ENCODE peak calls at places on chromosome 1, in seven cellular contexts. Z is BE2C, C is mesenchymal stem cell, U is ascending aorta, R is psoas muscle, M is tibial nerve, B is lung. Y is an unnamed sample.

GRCh38 chr1:17992800-17993199 is 114.8 kb upstream of the IGSF21 start:
- DNase-seq in U (no peak), M (no peak), Z (no peak), C (no peak), B (no peak), R (no peak), Y (no peak)

GRCh38 chr1:28604962-28605361 is 12.9 kb downstream of the RAB42 start:
- DNase-seq in Z (no peak), B (no peak), M (no peak), U (no peak), R (no peak), C (no peak), Y (no peak)

GRCh38 chr1:38941527-38942019 is at the start of gene RHBDL2:
- DNase-seq in R (peak; percentile 72), C (no peak), Z (no peak), B (peak; percentile 73), M (peak; percentile 17), U (no peak), Y (no peak)

GRCh38 chr1:109570414-109570813 is 22.0 kb downstream of the GNAI3 start:
- DNase-seq in M (no peak), Z (no peak), C (no peak), B (peak; percentile 53), U (no peak), R (no peak), Y (no peak)

GRCh38 chr1:111867868-111868440 is 112.3 kb downstream of the DDX20 start:
- DNase-seq in C (no peak), U (no peak), R (no peak), Z (no peak), M (no peak), B (no peak), Y (no peak)

GRCh38 chr1:203127672-203128611 is at the start of gene ADORA1:
- DNase-seq in M (peak; percentile 44), U (no peak), C (peak; percentile 74), B (peak; percentile 51), R (peak; percentile 76), Z (peak; percentile 64), Y (no peak)

GRCh38 chr1:213415686-213416380 is 364.8 kb downstream of the RPS6KC1 start:
- DNase-seq in Z (no peak), M (no peak), C (no peak), B (no peak), U (no peak), R (no peak), Y (no peak)

GRCh38 chr1:44822981-44823451 is 14.7 kb downstream of the BTBD19 start:
- DNase-seq in M (no peak), Z (no peak), C (no peak), R (peak; percentile 58), B (no peak), U (no peak), Y (no peak)

GRCh38 chr1:37323486-37324377 is 150.6 kb upstream of the ZC3H12A start:
- DNase-seq in Z (peak; percentile 20), M (no peak), U (no peak), R (no peak), B (no peak), C (no peak), Y (no peak)

GRCh38 chr1:76463838-76464237 is 389.3 kb downstream of the ST6GALNAC3 start:
- DNase-seq in R (no peak), M (no peak), C (no peak), U (no peak), B (no peak), Z (no peak), Y (no peak)

GRCh38 chr1:235820059-235820458 is 46.6 kb downstream of the LYST start:
- DNase-seq in B (no peak), U (no peak), C (no peak), R (no peak), M (no peak), Z (no peak), Y (no peak)

GRCh38 chr1:3597599-3597964 is 13.7 kb downstream of the MEGF6 start:
- DNase-seq in U (no peak), M (no peak), Z (no peak), B (no peak), C (no peak), R (no peak), Y (no peak)

GRCh38 chr1:87684194-87684593 is 355.5 kb downstream of the LMO4 start:
- DNase-seq in R (no peak), Z (no peak), C (peak; percentile 70), M (no peak), U (no peak), B (no peak), Y (no peak)

GRCh38 chr1:201703646-201704438 is 125.1 kb upstream of the IPO9 start:
- DNase-seq in U (no peak), M (peak; percentile 62), R (peak; percentile 91), B (peak; percentile 80), Z (peak; percentile 90), C (peak; percentile 84), Y (no peak)

GRCh38 chr1:52037402-52037814 is 3.8 kb upstream of the KTI12 start:
- DNase-seq in M (no peak), C (peak; percentile 85), Z (no peak), B (no peak), R (no peak), U (no peak), Y (no peak)

GRCh38 chr1:160472112-160472511 is 50.9 kb downstream of the SLAMF6 start:
- DNase-seq in Z (no peak), M (no peak), C (no peak), U (no peak), R (no peak), B (no peak), Y (no peak)

GRCh38 chr1:147542549-147542857 is 1.2 kb downstream of the BCL9 start:
- DNase-seq in C (no peak), U (no peak), Z (no peak), B (no peak), M (no peak), R (no peak), Y (no peak)

GRCh38 chr1:161766102-161766981 is at the start of gene ATF6:
- DNase-seq in R (peak; percentile 94), U (peak; percentile 75), Z (peak; percentile 82), C (peak; percentile 97), M (peak; percentile 88), B (peak; percentile 91), Y (peak; percentile 70)

GRCh38 chr1:89635825-89636815 is 3.2 kb downstream of the LRRC8C start:
- DNase-seq in Z (no peak), U (no peak), M (no peak), R (no peak), C (peak; percentile 74), B (no peak), Y (no peak)

GRCh38 chr1:184648160-184648855 is 106.3 kb downstream of the EDEM3 start:
- DNase-seq in U (no peak), B (no peak), C (no peak), R (no peak), M (no peak), Z (no peak), Y (no peak)

DNA sequence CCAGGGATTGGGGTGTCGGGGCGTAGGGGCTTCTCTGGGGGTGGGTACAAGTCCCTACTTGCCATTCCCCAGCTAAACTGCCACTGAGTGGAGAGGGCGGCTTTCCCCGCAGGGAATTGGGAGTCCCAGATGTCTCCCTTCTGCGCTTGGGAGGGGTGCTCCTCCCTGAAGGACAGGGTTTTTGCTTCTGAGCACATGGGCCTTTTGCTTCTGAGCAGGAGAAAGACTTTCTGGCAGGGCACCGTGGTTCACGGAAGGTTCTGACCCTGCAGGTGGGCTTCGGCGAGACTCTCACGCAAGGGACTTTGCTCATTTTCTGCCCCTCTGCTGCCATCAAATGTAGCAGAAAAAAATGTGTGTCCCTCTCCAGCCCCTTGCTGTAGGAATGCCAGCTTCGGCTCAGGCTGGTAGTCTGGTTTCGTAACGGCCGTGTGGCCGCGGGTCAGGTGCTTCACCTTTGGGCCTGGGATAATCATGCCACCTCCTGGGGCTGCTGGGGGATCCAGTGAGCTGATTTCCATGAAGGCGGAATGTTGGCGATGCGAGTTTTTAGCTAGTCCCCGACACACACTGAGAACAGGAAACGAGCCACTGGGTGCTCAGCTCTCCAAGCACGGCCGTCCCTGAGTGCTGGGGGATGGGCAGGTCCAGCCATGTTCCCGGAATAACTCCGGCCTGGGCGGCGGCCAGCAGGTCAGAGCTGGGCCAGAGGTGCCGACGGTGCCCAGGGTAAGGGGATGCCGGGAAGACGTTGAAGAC is 364.0 kb downstream of the CAMTA1 start:
- DNase-seq in Z (no peak), C (no peak), U (no peak), M (no peak), R (peak; percentile 84), B (peak; percentile 59), Y (no peak)
- H3K27me3 ChIP-seq in Z (no peaks in the 10 kb centered on the region), C (peaks cover 15% of the 10 kb centered on the region), U (no peaks in the 10 kb centered on the region), M (no peaks in the 10 kb centered on the region), R (no peaks in the 10 kb centered on the region), B (no peaks in the 10 kb centered on the region), Y (no peaks in the 10 kb centered on the region)

DNA sequence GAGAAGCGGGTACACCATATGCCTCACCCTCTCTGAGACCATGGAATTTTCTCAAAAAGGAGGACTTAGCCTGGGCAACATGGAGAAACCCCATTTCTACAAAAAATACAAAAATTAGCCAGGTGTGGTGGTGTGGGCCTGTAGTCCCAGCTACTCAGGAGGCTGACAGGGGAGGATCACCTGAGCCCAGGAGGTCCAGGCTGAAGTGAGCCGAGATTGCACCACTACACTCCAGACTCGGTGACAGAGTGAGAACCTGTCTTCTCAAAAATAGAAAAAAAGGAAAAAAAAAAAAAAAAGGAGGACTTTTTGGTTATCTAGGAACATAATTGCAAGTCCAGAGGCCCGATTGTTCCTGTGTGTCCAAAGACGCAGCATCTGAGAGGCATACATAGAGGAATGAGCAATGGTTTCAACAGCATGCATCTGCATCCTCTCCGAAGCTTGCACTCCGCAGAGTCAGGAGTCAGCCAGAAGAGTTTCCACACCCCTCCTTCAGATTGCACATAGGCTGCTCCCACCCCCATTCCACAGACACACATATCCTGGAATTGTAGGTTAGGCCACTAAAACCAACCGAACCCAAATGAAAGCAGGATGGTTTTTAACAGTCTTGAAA is 2.5 kb upstream of the TBX15 start:
- DNase-seq in M (no peak), Z (no peak), B (no peak), C (no peak), U (no peak), R (no peak), Y (no peak)
- H3K9me3 ChIP-seq in M (no peaks in the 10 kb centered on the region), Z (no peaks in the 10 kb centered on the region), B (peaks cover 31% of the 10 kb centered on the region), C (no peaks in the 10 kb centered on the region), U (no peaks in the 10 kb centered on the region), R (no peaks in the 10 kb centered on the region), Y (no peaks in the 10 kb centered on the region)

DNA sequence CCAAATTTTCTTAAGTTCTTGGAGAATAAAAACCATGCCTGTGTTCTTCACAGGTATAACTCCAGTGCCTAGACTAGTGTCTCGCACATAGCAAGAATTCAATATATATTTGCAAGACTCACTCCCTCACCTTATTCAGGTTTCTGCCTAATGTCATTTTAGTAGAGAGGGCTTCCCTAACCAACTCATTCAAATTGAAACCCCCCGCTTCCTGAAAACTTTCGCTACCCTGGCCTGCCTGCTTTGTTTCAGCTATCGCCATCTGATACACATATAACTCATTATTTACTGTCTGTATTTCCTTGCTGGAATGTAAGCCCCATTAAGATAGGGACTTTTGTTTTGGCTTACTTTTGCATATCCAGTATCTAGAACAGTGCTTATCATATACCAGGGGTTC is 8.6 kb downstream of the YARS1 start:
- DNase-seq in R (no peak), M (no peak), B (no peak), Z (no peak), C (no peak), U (no peak), Y (no peak)
- H3K36me3 ChIP-seq in R (peaks cover 59% of the 10 kb centered on the region), M (peaks cover 3% of the 10 kb centered on the region), B (peaks cover 20% of the 10 kb centered on the region), Z (peaks cover 41% of the 10 kb centered on the region), C (peaks cover 43% of the 10 kb centered on the region), U (peaks cover 57% of the 10 kb centered on the region), Y (peaks cover 23% of the 10 kb centered on the region)

DNA sequence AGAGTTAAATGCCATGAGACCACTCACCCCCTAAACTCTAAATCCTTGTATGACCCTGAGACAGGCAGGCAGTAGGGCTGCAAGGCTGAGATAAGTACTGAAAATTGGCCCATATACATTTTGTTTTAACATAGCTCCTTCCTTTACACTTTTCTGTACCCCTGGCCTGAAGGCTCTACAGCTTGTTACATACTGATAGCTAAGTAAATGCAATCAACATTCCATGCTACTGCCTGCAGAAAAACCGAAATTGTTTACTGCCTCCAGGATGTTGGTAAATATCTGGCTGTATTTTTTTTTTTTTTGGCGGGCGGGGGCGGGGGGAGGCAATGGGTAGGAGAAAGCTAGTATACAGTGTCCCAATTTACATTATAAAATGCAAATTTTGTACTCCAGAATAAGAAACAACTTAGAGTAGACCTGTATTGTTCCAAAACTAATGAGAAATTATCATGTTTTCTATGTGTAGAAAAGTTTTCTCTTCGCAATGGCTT is 57.7 kb downstream of the NFIA start:
- DNase-seq in R (no peak), U (no peak), C (no peak), B (no peak), M (no peak), Z (no peak), Y (no peak)
- H3K27me3 ChIP-seq in R (no peaks in the 10 kb centered on the region), U (no peaks in the 10 kb centered on the region), C (no peaks in the 10 kb centered on the region), B (no peaks in the 10 kb centered on the region), M (no peaks in the 10 kb centered on the region), Z (no peaks in the 10 kb centered on the region), Y (no peaks in the 10 kb centered on the region)

Y was measured in thoracic aorta.